ENCODE peak calls at places on chromosomes 5 and 9, in ten cellular contexts. Y, L, R, O, N, Q, G, X, K and D are unnamed samples.

GRCh38 chr5:115432691-115433090 is 111.9 kb downstream of the FEM1C start:
- DNase-seq in Y (no peak), L (no peak), R (no peak), O (no peak), N (no peak), Q (no peak), G (no peak), X (no peak), K (peak; percentile 52), D (peak; percentile 61)

GRCh38 chr9:112921549-112921948 is 30.9 kb upstream of the SLC46A2 start:
- DNase-seq in Y (no peak), L (peak; percentile 49), R (peak; percentile 21), O (no peak), N (peak; percentile 69), Q (no peak), G (peak; percentile 16), X (peak; percentile 55), K (peak; percentile 52), D (peak; percentile 63)

GRCh38 chr9:97598461-97599288 is 34.5 kb downstream of the TSTD2 start:
- DNase-seq in Y (peak; percentile 73), L (peak; percentile 82), R (peak; percentile 37), O (peak; percentile 49), N (peak; percentile 84), Q (peak; percentile 69), G (peak; percentile 70), X (peak; percentile 81), K (peak; percentile 76), D (peak; percentile 82)

GRCh38 chr5:159704160-159704559 is 212.1 kb upstream of the ADRA1B start:
- DNase-seq in Y (no peak), L (no peak), R (no peak), O (no peak), N (no peak), Q (no peak), G (no peak), X (no peak), K (peak; percentile 13), D (peak; percentile 10)

GRCh38 chr5:72472666-72473422 is 34.4 kb downstream of the ZNF366 start:
- DNase-seq in Y (no peak), L (no peak), R (no peak), O (no peak), N (no peak), Q (no peak), G (no peak), X (no peak), K (peak; percentile 63), D (no peak)

GRCh38 chr5:118808441-118808840 is 179.9 kb downstream of the DTWD2 start:
- DNase-seq in Y (no peak), L (no peak), R (no peak), O (no peak), N (no peak), Q (no peak), G (no peak), X (no peak), K (no peak), D (no peak)

GRCh38 chr9:78985084-78985738 is 586.6 kb upstream of the TLE4 start:
- DNase-seq in Y (no peak), L (no peak), R (no peak), O (no peak), N (no peak), Q (no peak), G (no peak), X (no peak), K (no peak), D (peak; percentile 44)

GRCh38 chr5:138274189-138274853 is at the start of gene GFRA3:
- DNase-seq in Y (no peak), L (no peak), R (no peak), O (no peak), N (no peak), Q (no peak), G (no peak), X (no peak), K (no peak), D (no peak)

GRCh38 chr9:19999491-20000057 is 210.7 kb upstream of the SLC24A2 start:
- DNase-seq in Y (peak; percentile 58), L (no peak), R (peak; percentile 55), O (no peak), N (peak; percentile 86), Q (no peak), G (no peak), X (no peak), K (peak; percentile 43), D (peak; percentile 87)

GRCh38 chr5:173248481-173248880 is 13.5 kb upstream of the NKX2-5 start:
- DNase-seq in Y (no peak), L (no peak), R (no peak), O (no peak), N (no peak), Q (no peak), G (no peak), X (no peak), K (no peak), D (no peak)

GRCh38 chr5:73763300-73764032 is 137.5 kb downstream of the ARHGEF28 start:
- DNase-seq in Y (no peak), L (no peak), R (no peak), O (no peak), N (no peak), Q (no peak), G (no peak), X (peak; percentile 52), K (peak; percentile 67), D (no peak)

GRCh38 chr9:34047864-34048729 is 590 bp downstream of the UBAP2 start:
- DNase-seq in Y (peak; percentile 46), L (peak; percentile 77), R (no peak), O (peak; percentile 35), N (peak; percentile 81), Q (peak; percentile 74), G (peak; percentile 13), X (peak; percentile 56), K (no peak), D (no peak)

GRCh38 chr5:80998590-80998979 is 38.4 kb downstream of the RASGRF2 start:
- DNase-seq in Y (no peak), L (no peak), R (no peak), O (no peak), N (no peak), Q (no peak), G (no peak), X (no peak), K (no peak), D (no peak)

GRCh38 chr9:136720251-136720886 is 8.0 kb downstream of the DIPK1B start:
- DNase-seq in Y (no peak), L (no peak), R (no peak), O (no peak), N (no peak), Q (peak; percentile 34), G (no peak), X (no peak), K (no peak), D (no peak)

GRCh38 chr5:154751854-154752253 is 3.3 kb upstream of the LARP1 start:
- DNase-seq in Y (no peak), L (no peak), R (no peak), O (no peak), N (no peak), Q (no peak), G (no peak), X (no peak), K (no peak), D (no peak)

GRCh38 chr5:171269717-171270116 is 39.3 kb upstream of the TLX3 start:
- DNase-seq in Y (no peak), L (no peak), R (peak; percentile 18), O (no peak), N (peak; percentile 51), Q (no peak), G (peak; percentile 43), X (no peak), K (peak; percentile 74), D (peak; percentile 72)